ENCODE peak calls at places on chromosomes 16 and 17, in four cellular contexts. Z is A549, F is K562, S is HepG2. T is an unnamed sample.

GRCh38 chr17:43779145-43780125 is 658 bp upstream of the DUSP3 start:
- DNase-seq in Z (peak), F (no peak), S (peak), T (peak)

GRCh38 chr17:70820276-70820675 is 650.9 kb downstream of the KCNJ2 start:
- DNase-seq in Z (no peak), F (no peak), S (no peak), T (no peak)

GRCh38 chr17:880074-880870 is 98.1 kb downstream of the MRM3 start:
- DNase-seq in Z (no peak), F (no peak), S (no peak), T (no peak)

GRCh38 chr17:73641779-73642580 is 2.3 kb downstream of the SDK2 start:
- DNase-seq in Z (no peak), F (no peak), S (no peak), T (no peak)

GRCh38 chr17:2949469-2950044 is 113.8 kb downstream of the OR1D5 start:
- DNase-seq in Z (peak), F (no peak), S (no peak), T (no peak)

GRCh38 chr17:30172560-30172959 is 55.9 kb downstream of the NSRP1 start:
- DNase-seq in Z (no peak), F (no peak), S (no peak), T (no peak)

GRCh38 chr16:1333149-1333812 is at the start of gene BAIAP3:
- DNase-seq in Z (peak), F (peak), S (no peak), T (peak)

GRCh38 chr16:4852221-4852872 is 5.1 kb downstream of the UBN1 start:
- DNase-seq in Z (peak), F (peak), S (no peak), T (no peak)

GRCh38 chr16:85524630-85525463 is 88.3 kb upstream of the GSE1 start:
- DNase-seq in Z (peak), F (no peak), S (peak), T (no peak)

GRCh38 chr17:8345951-8346665 is 6.5 kb downstream of the ODF4 start:
- DNase-seq in Z (no peak), F (no peak), S (no peak), T (no peak)

GRCh38 chr16:50458694-50459271 is 89.4 kb upstream of the NKD1 start:
- DNase-seq in Z (no peak), F (no peak), S (no peak), T (peak)

GRCh38 chr17:1188812-1189211 is 9.0 kb upstream of the ABR start:
- DNase-seq in Z (no peak), F (no peak), S (no peak), T (no peak)

GRCh38 chr16:24054649-24055560 is 201.2 kb upstream of the CACNG3 start:
- DNase-seq in Z (no peak), F (no peak), S (no peak), T (peak)

GRCh38 chr17:59512844-59513383 is 52.5 kb upstream of the DHX40 start:
- DNase-seq in Z (no peak), F (no peak), S (no peak), T (no peak)

GRCh38 chr17:65407017-65407416 is 154.4 kb downstream of the AXIN2 start:
- DNase-seq in Z (no peak), F (no peak), S (no peak), T (no peak)

GRCh38 chr16:87959391-87959968 is 8.2 kb downstream of the BANP start:
- DNase-seq in Z (no peak), F (no peak), S (no peak), T (no peak)

GRCh38 chr16:12186774-12187335 is 210.3 kb downstream of the SNX29 start:
- DNase-seq in Z (peak), F (no peak), S (no peak), T (no peak)

GRCh38 chr16:84275562-84276151 is 19.0 kb upstream of the WFDC1 start:
- DNase-seq in Z (no peak), F (no peak), S (no peak), T (no peak)

GRCh38 chr16:83420206-83420760 is 387.5 kb upstream of the HSBP1 start:
- DNase-seq in Z (no peak), F (peak), S (peak), T (no peak)

GRCh38 chr17:37259030-37259735 is 116.6 kb upstream of the C17orf78 start:
- DNase-seq in Z (no peak), F (no peak), S (no peak), T (no peak)

GRCh38 chr16:11698271-11698689 is 30.0 kb downstream of the SNN start:
- DNase-seq in Z (no peak), F (no peak), S (no peak), T (no peak)

GRCh38 chr17:7026471-7027115 is 3.7 kb downstream of the BCL6B start:
- DNase-seq in Z (no peak), F (no peak), S (no peak), T (no peak)

GRCh38 chr16:57775661-57776469 is 26.4 kb downstream of the KIFC3 start:
- DNase-seq in Z (peak), F (peak), S (peak), T (peak)

GRCh38 chr17:72387487-72387886 is 266.7 kb downstream of the SOX9 start:
- DNase-seq in Z (peak), F (no peak), S (peak), T (no peak)

GRCh38 chr17:31390748-31391495 is 553 bp upstream of the RAB11FIP4 start:
- DNase-seq in Z (no peak), F (no peak), S (no peak), T (peak)

GRCh38 chr17:1043601-1044251 is 46.8 kb downstream of the TIMM22 start:
- DNase-seq in Z (no peak), F (no peak), S (no peak), T (peak)

GRCh38 chr17:43416998-43417891 is 18.5 kb downstream of the ARL4D start:
- DNase-seq in Z (peak), F (no peak), S (no peak), T (no peak)

GRCh38 chr17:7912927-7913524 is 3.1 kb downstream of the RNF227 start:
- DNase-seq in Z (peak), F (peak), S (peak), T (no peak)

GRCh38 chr17:6608321-6608720 is 32.2 kb downstream of the KIAA0753 start:
- DNase-seq in Z (peak), F (no peak), S (no peak), T (no peak)

DNA sequence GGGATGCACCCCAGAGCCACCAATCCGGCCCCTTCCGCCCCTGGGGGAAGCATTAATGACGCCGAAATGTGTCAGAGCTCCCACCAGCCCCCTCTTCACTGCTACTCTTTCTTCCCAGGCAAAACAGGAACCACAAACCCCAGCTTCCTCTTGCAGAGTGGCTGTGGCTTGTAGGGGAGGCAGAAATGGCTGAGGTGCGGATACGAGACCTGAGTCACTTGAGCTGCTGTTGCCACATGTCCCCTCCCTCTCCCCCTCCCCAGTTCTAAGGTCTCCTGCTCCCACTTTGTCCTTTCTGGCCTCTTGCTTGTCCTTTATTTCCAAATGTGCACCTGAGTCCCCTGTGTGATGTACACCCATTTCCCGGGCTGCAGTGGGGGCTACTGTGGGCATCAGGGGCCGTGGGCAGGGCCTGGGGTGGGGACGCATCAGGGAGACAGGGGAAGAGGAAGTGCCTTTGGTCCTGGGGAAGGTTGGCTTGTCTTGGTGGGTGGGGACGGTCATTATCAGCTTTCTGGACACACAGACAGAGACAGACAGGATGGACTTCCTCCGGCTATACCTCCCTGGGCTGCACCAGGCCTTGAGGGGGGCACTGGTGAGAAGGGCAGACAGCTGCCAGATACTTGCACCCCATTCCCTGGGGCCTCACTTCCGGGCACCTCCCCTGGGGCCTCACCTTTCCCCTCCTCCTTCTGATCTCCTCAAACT is at the start of gene APOBR:
- DNase-seq in Z (no peak), F (peak), S (no peak), T (no peak)
- TF ChIP-seq HMGXB4 in Z (no peak), F (no peak), S (no peak), T (no peak)

GRCh38 chr16:30395992-30396560 is 856 bp downstream of the ZNF48 start:
- DNase-seq in Z (no peak), F (peak), S (no peak), T (no peak)
- TF ChIP-seq HMGXB4 in Z (no peak), F (no peak), S (no peak), T (no peak)

DNA sequence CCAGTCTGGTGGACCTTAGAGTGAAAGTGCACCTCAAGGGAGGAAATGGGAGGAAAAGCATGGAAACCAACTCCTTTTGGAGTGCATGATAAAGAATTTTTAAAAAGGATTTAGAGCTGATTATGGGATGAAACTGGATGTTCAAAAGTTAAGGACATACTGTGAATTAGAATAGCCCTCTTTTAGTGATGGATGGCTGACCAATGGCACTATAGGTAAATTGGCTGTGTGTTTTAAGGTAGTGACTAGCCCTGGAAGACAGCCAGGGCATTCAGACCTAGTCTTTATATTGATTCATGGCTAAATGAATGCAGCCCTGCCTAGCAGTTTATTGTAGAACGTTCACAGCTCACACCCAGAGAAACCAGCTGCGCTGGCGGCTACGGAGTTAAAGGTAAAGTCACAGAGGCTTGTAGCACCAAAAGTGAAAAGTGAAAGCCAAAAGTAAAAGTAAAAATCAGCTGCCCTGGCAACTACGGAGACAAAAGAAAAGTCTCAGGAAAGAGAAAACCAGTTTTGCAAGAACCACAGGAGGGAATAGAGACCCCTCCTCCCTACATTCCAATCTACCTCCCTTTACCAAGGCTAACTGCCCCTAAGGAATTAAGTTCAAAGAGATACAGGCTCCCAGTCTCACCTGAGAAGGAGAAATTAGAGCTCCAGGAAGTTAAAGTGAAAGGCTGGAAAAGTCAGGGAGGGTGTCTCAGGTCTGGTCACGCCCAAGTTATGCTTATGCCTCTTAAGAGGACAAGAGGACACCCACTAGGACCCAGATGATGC is 21.8 kb downstream of the ACSM1 start:
- DNase-seq in Z (no peak), F (peak), S (peak), T (peak)
- TF ChIP-seq HMGXB4 in Z (no peak), F (no peak), S (no peak), T (no peak)

GRCh38 chr16:14635394-14636145 is 2.8 kb downstream of the BFAR start:
- DNase-seq in Z (no peak), F (no peak), S (no peak), T (no peak)
- TF ChIP-seq HMGXB4 in Z (no peak), F (no peak), S (no peak), T (no peak)

T was measured in WTC11.